ENCODE peak calls at places on chromosomes 4 and X, in four cellular contexts. J is PC-9, Y is tibial nerve, V is HepG2. X is an unnamed sample.

GRCh38 chr4:124409044-124409443 is 303.5 kb downstream of the ANKRD50 start:
- DNase-seq in J (no peak), Y (no peak), V (no peak), X (no peak)

GRCh38 chr4:75662626-75663025 is 10.6 kb downstream of the G3BP2 start:
- DNase-seq in J (no peak), Y (no peak), V (no peak), X (no peak)

GRCh38 chr4:153497988-153498967 is 32.1 kb downstream of the TMEM131L start:
- DNase-seq in J (no peak), Y (no peak), V (no peak), X (no peak)

GRCh38 chr4:48042979-48043461 is 26.4 kb downstream of the NIPAL1 start:
- DNase-seq in J (no peak), Y (no peak), V (peak; percentile 77), X (no peak)

GRCh38 chrX:17788439-17788838 is 51.1 kb downstream of the SCML1 start:
- DNase-seq in J (peak; percentile 28), Y (peak; percentile 18), V (peak; percentile 5), X (peak; percentile 5)

GRCh38 chr4:77358315-77358928 is 201.4 kb downstream of the CCNG2 start:
- DNase-seq in J (peak; percentile 6), Y (no peak), V (peak; percentile 19), X (peak; percentile 2)

GRCh38 chrX:136166221-136166855 is 19.0 kb downstream of the FHL1 start:
- DNase-seq in J (no peak), Y (no peak), V (no peak), X (no peak)

GRCh38 chrX:124737771-124738170 is 391.4 kb downstream of the SH2D1A start:
- DNase-seq in J (no peak), Y (no peak), V (no peak), X (no peak)

GRCh38 chr4:181860157-181860556 is 383.0 kb upstream of the TENM3 start:
- DNase-seq in J (no peak), Y (no peak), V (no peak), X (no peak)

GRCh38 chrX:123846598-123847038 is 13.2 kb upstream of the XIAP start:
- DNase-seq in J (no peak), Y (no peak), V (no peak), X (no peak)

GRCh38 chrX:134431894-134432293 is 28.1 kb upstream of the HPRT1 start:
- DNase-seq in J (no peak), Y (no peak), V (no peak), X (peak; percentile 25)

GRCh38 chr4:88097781-88098180 is 60.7 kb downstream of the ABCG2 start:
- DNase-seq in J (no peak), Y (no peak), V (no peak), X (no peak)

GRCh38 chr4:10108818-10109783 is 7.5 kb downstream of the WDR1 start:
- DNase-seq in J (no peak), Y (no peak), V (no peak), X (no peak)

GRCh38 chr4:160580581-160580980 is 1477.7 kb downstream of the RAPGEF2 start:
- DNase-seq in J (no peak), Y (no peak), V (no peak), X (no peak)

GRCh38 chr4:164596318-164596878 is 157.5 kb upstream of the SMIM31 start:
- DNase-seq in J (no peak), Y (no peak), V (no peak), X (no peak)

GRCh38 chrX:130702867-130703707 is 199.9 kb downstream of the ENOX2 start:
- DNase-seq in J (no peak), Y (no peak), V (peak; percentile 9), X (no peak)

GRCh38 chr4:1194028-1194900 is 21.9 kb upstream of the SPON2 start:
- DNase-seq in J (no peak), Y (peak; percentile 12), V (no peak), X (no peak)

GRCh38 chrX:136694491-136695087 is 46.6 kb downstream of the CD40LG start:
- DNase-seq in J (no peak), Y (no peak), V (peak; percentile 10), X (no peak)

GRCh38 chr4:4714330-4714729 is 145.1 kb upstream of the MSX1 start:
- DNase-seq in J (no peak), Y (no peak), V (no peak), X (no peak)

GRCh38 chr4:120692964-120693363 is 229.6 kb downstream of the PRDM5 start:
- DNase-seq in J (peak; percentile 3), Y (no peak), V (peak; percentile 38), X (peak; percentile 48)

GRCh38 chr4:34250562-34250961 is 1993.8 kb downstream of the ARAP2 start:
- DNase-seq in J (no peak), Y (no peak), V (no peak), X (no peak)

GRCh38 chr4:122221322-122221721 is 69.2 kb downstream of the BLTP1 start:
- DNase-seq in J (no peak), Y (no peak), V (no peak), X (no peak)

GRCh38 chrX:67408423-67409079 is 135.3 kb upstream of the AR start:
- DNase-seq in J (no peak), Y (no peak), V (no peak), X (no peak)

GRCh38 chr4:11724731-11725130 is 296.0 kb upstream of the HS3ST1 start:
- DNase-seq in J (no peak), Y (no peak), V (no peak), X (no peak)

GRCh38 chrX:120302434-120302833 is 8.8 kb downstream of the TMEM255A start:
- DNase-seq in J (no peak), Y (no peak), V (no peak), X (no peak)

GRCh38 chrX:115030635-115031034 is 13.2 kb upstream of the IL13RA2 start:
- DNase-seq in J (peak; percentile 56), Y (no peak), V (no peak), X (no peak)

GRCh38 chrX:40908857-40909475 is 173.6 kb upstream of the MED14 start:
- DNase-seq in J (no peak), Y (no peak), V (no peak), X (peak; percentile 56)

GRCh38 chrX:110944793-110945466 is 149.3 kb upstream of the CHRDL1 start:
- DNase-seq in J (no peak), Y (no peak), V (no peak), X (no peak)

GRCh38 chrX:1011632-1012283 is 200.7 kb downstream of the CRLF2 start:
- DNase-seq in J (no peak), Y (no peak), V (no peak), X (no peak)

GRCh38 chr4:49221209-49221608 is 235.1 kb downstream of the CWH43 start:
- DNase-seq in J (no peak), Y (no peak), V (no peak), X (no peak)

GRCh38 chr4:152189451-152190179 is 346.3 kb downstream of the FBXW7 start:
- DNase-seq in J (no peak), Y (no peak), V (no peak), X (no peak)

DNA sequence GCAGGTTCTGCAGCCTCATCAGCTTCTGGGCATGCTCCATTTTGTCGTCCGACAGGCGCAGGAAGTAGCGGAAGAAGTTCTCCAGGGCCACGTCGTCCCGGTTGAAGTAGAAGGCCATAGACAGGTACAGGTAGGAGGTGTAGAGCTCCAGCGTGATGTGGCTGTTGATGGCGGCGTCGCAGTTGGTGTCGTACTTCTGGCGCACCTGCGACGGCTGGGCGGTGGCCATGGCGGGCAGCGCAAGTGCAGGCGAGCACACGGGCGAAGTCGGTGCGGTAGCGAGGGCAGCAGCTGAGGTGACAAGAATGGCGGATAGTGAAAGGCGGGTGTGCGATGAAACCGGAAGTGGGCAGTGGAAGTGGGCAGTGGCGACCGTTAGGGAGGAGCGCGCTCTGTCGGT is at the start of gene FTHL17:
- DNase-seq in J (no peak), Y (no peak), V (no peak), X (no peak)
- H3K4me3 ChIP-seq in J (no peak within 1 kb of the TSS), Y (no peak within 1 kb of the TSS), V (no peak within 1 kb of the TSS), X (no peak within 1 kb of the TSS)

DNA sequence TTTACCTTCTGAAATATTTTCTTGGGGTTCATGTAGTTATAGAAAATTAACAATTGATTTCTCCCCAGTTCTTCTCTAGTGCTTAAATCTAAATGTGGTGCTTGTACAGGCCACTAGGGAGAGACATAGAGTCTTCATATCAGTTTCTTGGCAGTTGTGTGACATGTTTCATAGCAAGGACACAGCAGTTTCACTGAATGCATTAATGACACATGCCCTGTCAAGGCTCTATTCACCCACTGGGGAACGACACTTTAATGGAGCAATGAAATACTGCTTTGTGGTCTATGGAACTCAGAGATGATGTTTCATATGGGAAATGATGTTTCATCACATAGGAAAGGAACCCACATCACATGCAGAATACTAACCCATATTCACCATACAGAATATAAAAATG is 2.8 kb downstream of the VEGFC start:
- DNase-seq in J (no peak), Y (no peak), V (peak; percentile 31), X (peak; percentile 42)
- TF ChIP-seq CTCF in J (peak; percentile 67), Y (peak; percentile 23), V (peak; percentile 51), X (peak; percentile 72)

GRCh38 chr4:112518675-112519074 is 2.7 kb upstream of the NEUROG2 start:
- DNase-seq in J (no peak), Y (no peak), V (no peak), X (no peak)
- H3K27me3 ChIP-seq in J (peaks cover 41% of the 10 kb centered on the region), Y (peaks cover 99% of the 10 kb centered on the region), V (peaks cover 4% of the 10 kb centered on the region), X (peaks cover 89% of the 10 kb centered on the region)

DNA sequence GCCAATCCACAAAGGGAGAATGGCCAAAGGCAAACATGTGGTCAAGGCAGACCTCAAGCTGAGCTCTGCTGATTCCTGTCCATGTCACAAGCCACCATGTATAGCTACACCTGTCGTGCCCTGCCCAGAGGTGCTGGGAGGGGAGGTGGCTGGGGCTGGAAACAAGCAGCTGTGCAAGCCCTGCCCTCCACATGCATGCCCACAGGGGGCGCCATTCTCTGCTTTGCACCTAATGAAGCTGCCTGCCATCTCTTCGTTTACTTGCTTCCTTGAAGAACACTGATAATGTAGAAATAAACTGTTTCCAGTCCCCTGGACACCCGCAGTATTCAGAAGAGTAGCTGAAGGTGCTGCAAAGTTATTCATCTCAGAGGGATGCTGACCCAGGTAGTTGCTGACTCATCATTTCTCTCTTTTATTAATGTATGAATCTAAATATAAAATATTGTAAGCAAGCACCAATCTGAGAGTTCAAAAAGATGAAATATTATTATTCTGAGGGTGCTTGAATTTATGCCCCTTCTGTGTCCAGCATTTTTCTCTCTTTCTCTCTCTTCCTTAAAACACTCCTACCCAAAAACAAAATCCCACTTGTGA is 278.6 kb downstream of the ADGRA3 start:
- DNase-seq in J (peak; percentile 24), Y (no peak), V (peak; percentile 15), X (no peak)
- H3K4me3 ChIP-seq in J (no peak overlapping the region), Y (no peak overlapping the region), V (no peak overlapping the region), X (no peak overlapping the region)